ENCODE peak calls at places on chromosome 10, in eight cellular contexts. L is kidney epithelial cell; Y is stimulated activated CD8-positive, alpha-beta memory T cell treated with anti-CD3 and anti-CD28 coated beads, Interleukin-7, amount 100 ng/mL, for 24 hours; K is activated effector memory CD4-positive, alpha-beta T cell treated with Interleukin-2 at 50 U/mL for 16 hours; M is caudate nucleus; Z is activated naive CD4-positive, alpha-beta T cell; I is LoVo; P is NCI-H2081. F is an unnamed sample.

GRCh38 chr10:17742918-17743317 is 9.1 kb upstream of the TMEM236 start:
- DNase-seq in L (no peak), Y (peak), K (peak), M (peak), Z (peak), I (peak), P (peak), F (no peak)

GRCh38 chr10:51176976-51177690 is 102.8 kb downstream of the PRKG1 start:
- DNase-seq in L (no peak), Y (no peak), K (no peak), M (no peak), Z (no peak), I (no peak), P (no peak), F (peak)

GRCh38 chr10:373015-373414 is 237.8 kb downstream of the ZMYND11 start:
- DNase-seq in L (no peak), Y (no peak), K (no peak), M (no peak), Z (no peak), I (no peak), P (no peak), F (no peak)

GRCh38 chr10:110789604-110790428 is 81.9 kb upstream of the PDCD4 start:
- DNase-seq in L (no peak), Y (no peak), K (no peak), M (no peak), Z (no peak), I (no peak), P (no peak), F (no peak)

GRCh38 chr10:70664702-70665195 is 7.6 kb upstream of the ADAMTS14 start:
- DNase-seq in L (peak), Y (no peak), K (no peak), M (peak), Z (no peak), I (peak), P (peak), F (peak)

GRCh38 chr10:121578298-121578697 is 19.9 kb downstream of the FGFR2 start:
- DNase-seq in L (no peak), Y (no peak), K (no peak), M (no peak), Z (no peak), I (no peak), P (no peak), F (no peak)

GRCh38 chr10:89369142-89370105 is 8.4 kb upstream of the IFIT1B start:
- DNase-seq in L (no peak), Y (no peak), K (no peak), M (no peak), Z (no peak), I (no peak), P (no peak), F (no peak)

GRCh38 chr10:27356738-27357137 is 116.1 kb upstream of the ACBD5 start:
- DNase-seq in L (no peak), Y (no peak), K (no peak), M (no peak), Z (no peak), I (no peak), P (no peak), F (no peak)

GRCh38 chr10:77223532-77224460 is 413.8 kb downstream of the KCNMA1 start:
- DNase-seq in L (no peak), Y (no peak), K (no peak), M (no peak), Z (no peak), I (no peak), P (no peak), F (no peak)

GRCh38 chr10:19877466-19878255 is 61.4 kb downstream of the PLXDC2 start:
- DNase-seq in L (no peak), Y (no peak), K (no peak), M (no peak), Z (no peak), I (no peak), P (no peak), F (no peak)

GRCh38 chr10:104796817-104797216 is 155.7 kb downstream of the SORCS3 start:
- DNase-seq in L (no peak), Y (no peak), K (no peak), M (no peak), Z (no peak), I (no peak), P (no peak), F (no peak)

GRCh38 chr10:111146025-111146640 is 69.3 kb downstream of the ADRA2A start:
- DNase-seq in L (no peak), Y (no peak), K (no peak), M (no peak), Z (no peak), I (no peak), P (no peak), F (no peak)

GRCh38 chr10:11536256-11536655 is 75.2 kb downstream of the USP6NL start:
- DNase-seq in L (no peak), Y (no peak), K (no peak), M (no peak), Z (no peak), I (no peak), P (no peak), F (no peak)

GRCh38 chr10:92123031-92123450 is 167.8 kb downstream of the CPEB3 start:
- DNase-seq in L (no peak), Y (no peak), K (no peak), M (no peak), Z (no peak), I (no peak), P (no peak), F (no peak)

GRCh38 chr10:58350619-58351323 is 16.0 kb downstream of the UBE2D1 start:
- DNase-seq in L (no peak), Y (no peak), K (no peak), M (no peak), Z (no peak), I (no peak), P (peak), F (no peak)

GRCh38 chr10:11192304-11193018 is 174.8 kb downstream of the CELF2 start:
- DNase-seq in L (no peak), Y (no peak), K (no peak), M (no peak), Z (no peak), I (no peak), P (no peak), F (no peak)

GRCh38 chr10:44567471-44567870 is 182.6 kb upstream of the CXCL12 start:
- DNase-seq in L (no peak), Y (no peak), K (no peak), M (no peak), Z (no peak), I (no peak), P (no peak), F (no peak)

GRCh38 chr10:58857251-58857650 is 319.2 kb upstream of the PHYHIPL start:
- DNase-seq in L (no peak), Y (no peak), K (no peak), M (no peak), Z (no peak), I (no peak), P (no peak), F (no peak)

GRCh38 chr10:93028881-93029280 is 31.7 kb upstream of the CYP26C1 start:
- DNase-seq in L (peak), Y (no peak), K (no peak), M (no peak), Z (no peak), I (no peak), P (no peak), F (peak)

GRCh38 chr10:75234683-75235374 is 928 bp downstream of the COMTD1 start:
- DNase-seq in L (no peak), Y (no peak), K (no peak), M (no peak), Z (no peak), I (peak), P (no peak), F (no peak)

F was measured in AG09319.